ENCODE peak calls at places on chromosomes 11 and 22, in five cellular contexts. P is suprapubic skin, U is hepatocyte, H is fibroblast of lung, M is right lobe of liver. O is an unnamed sample.

GRCh38 chr11:66221726-66222236 is 46.7 kb upstream of the RAB1B start:
- DNase-seq in P (peak), U (no peak), H (no peak), M (peak), O (no peak)

GRCh38 chr11:91967018-91967715 is 257.5 kb upstream of the FAT3 start:
- DNase-seq in P (no peak), U (no peak), H (no peak), M (no peak), O (no peak)

GRCh38 chr11:71186861-71187260 is 65.5 kb downstream of the SHANK2 start:
- DNase-seq in P (peak), U (no peak), H (no peak), M (no peak), O (no peak)

GRCh38 chr11:96098511-96099241 is 174.8 kb upstream of the MTMR2 start:
- DNase-seq in P (no peak), U (peak), H (peak), M (no peak), O (no peak)

GRCh38 chr11:55714982-55715888 is 53.2 kb downstream of the OR4C6 start:
- DNase-seq in P (no peak), U (no peak), H (no peak), M (no peak), O (no peak)

GRCh38 chr22:27028093-27028492 is 370.7 kb downstream of the MIAT start:
- DNase-seq in P (no peak), U (no peak), H (no peak), M (no peak), O (no peak)

GRCh38 chr11:74683279-74683871 is 47.9 kb downstream of the CHRDL2 start:
- DNase-seq in P (peak), U (peak), H (no peak), M (no peak), O (no peak)

GRCh38 chr11:129814244-129814992 is 1.2 kb upstream of the TMEM45B start:
- DNase-seq in P (no peak), U (no peak), H (no peak), M (no peak), O (peak)

GRCh38 chr11:60169264-60169915 is 13.5 kb downstream of the MS4A6A start:
- DNase-seq in P (no peak), U (no peak), H (peak), M (no peak), O (no peak)

GRCh38 chr11:73376168-73376802 is at the start of gene RELT:
- DNase-seq in P (peak), U (peak), H (peak), M (peak), O (peak)

GRCh38 chr11:117876341-117877119 is at the start of gene FXYD6:
- DNase-seq in P (no peak), U (peak), H (peak), M (no peak), O (peak)

GRCh38 chr11:106276126-106276525 is 198.7 kb downstream of the AASDHPPT start:
- DNase-seq in P (no peak), U (no peak), H (peak), M (no peak), O (no peak)

GRCh38 chr11:86627776-86628455 is 44.5 kb downstream of the ME3 start:
- DNase-seq in P (no peak), U (no peak), H (no peak), M (no peak), O (no peak)

GRCh38 chr11:121606354-121606753 is 153.6 kb upstream of the SORL1-AS1 start:
- DNase-seq in P (no peak), U (no peak), H (peak), M (no peak), O (no peak)
- H3K27ac ChIP-seq in P (no peak), U (no peak), H (no peak), M (no peak), O (no peak)

DNA sequence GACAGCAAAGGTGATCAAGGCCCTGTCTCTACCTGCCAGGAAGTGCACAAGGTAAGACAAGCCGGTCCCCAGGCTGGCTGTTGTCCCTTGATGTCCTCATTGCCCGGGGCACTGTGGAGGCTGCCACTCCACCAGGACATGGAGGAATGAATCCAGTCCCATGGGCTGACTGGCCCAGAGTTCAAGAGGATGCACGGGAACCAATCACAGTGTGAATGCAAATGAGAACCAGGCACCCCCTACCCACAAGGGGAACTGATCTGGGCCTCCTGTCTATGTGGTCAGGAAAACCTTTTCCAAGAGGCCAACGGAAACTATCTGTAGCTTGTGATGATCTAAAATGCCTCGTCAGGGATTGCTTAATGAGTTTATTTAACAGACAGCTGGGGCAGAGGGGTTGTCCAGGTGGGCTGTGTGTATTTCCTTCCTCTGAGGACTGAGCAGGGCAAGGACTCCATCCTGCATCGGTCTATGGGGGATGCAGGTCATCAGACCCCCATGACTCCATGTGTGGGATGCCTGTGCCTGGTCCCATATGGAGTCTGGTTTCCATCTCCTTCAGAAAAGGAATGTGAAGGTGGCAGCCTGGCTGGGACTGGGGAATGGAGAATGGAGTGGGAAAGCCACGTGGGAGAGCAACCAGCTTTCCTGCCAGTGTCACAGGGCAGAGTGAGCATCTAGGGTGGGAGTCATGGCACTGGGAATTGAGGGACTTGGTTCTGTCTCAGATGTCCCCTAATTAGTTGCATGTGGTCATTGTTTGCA is 60.5 kb downstream of the CD82 start:
- DNase-seq in P (no peak), U (peak), H (no peak), M (no peak), O (no peak)
- H3K27ac ChIP-seq in P (no peak), U (no peak), H (no peak), M (no peak), O (no peak)

GRCh38 chr22:40001800-40002577 is 7.2 kb downstream of the FAM83F start:
- DNase-seq in P (no peak), U (no peak), H (no peak), M (no peak), O (no peak)
- H3K27ac ChIP-seq in P (peak), U (peak), H (no peak), M (no peak), O (no peak)

GRCh38 chr22:40400173-40400572 is 29.8 kb downstream of the SGSM3 start:
- DNase-seq in P (no peak), U (no peak), H (no peak), M (peak), O (peak)

GRCh38 chr22:40396882-40397281 is 26.5 kb downstream of the SGSM3 start:
- DNase-seq in P (no peak), U (peak), H (peak), M (no peak), O (no peak)

GRCh38 chr22:40399661-40400060 is 29.3 kb downstream of the SGSM3 start:
- DNase-seq in P (no peak), U (no peak), H (no peak), M (no peak), O (no peak)

GRCh38 chr22:40395607-40396006 is 25.2 kb downstream of the SGSM3 start:
- DNase-seq in P (no peak), U (no peak), H (no peak), M (no peak), O (no peak)

GRCh38 chr22:40397436-40397835 is 27.0 kb downstream of the SGSM3 start:
- DNase-seq in P (no peak), U (no peak), H (peak), M (no peak), O (no peak)
- H3K27ac ChIP-seq in P (peak), U (peak), H (peak), M (no peak), O (no peak)

GRCh38 chr11:78168539-78169477 is 19.6 kb downstream of the KCTD21 start:
- DNase-seq in P (peak), U (peak), H (peak), M (peak), O (no peak)
- H3K27ac ChIP-seq in P (peak), U (peak), H (peak), M (peak), O (no peak)

GRCh38 chr11:33933607-33934006 is 41.7 kb upstream of the LMO2 start:
- DNase-seq in P (no peak), U (peak), H (no peak), M (no peak), O (no peak)
- H3K27ac ChIP-seq in P (no peak), U (peak), H (no peak), M (no peak), O (no peak)

GRCh38 chr11:30895046-30895445 is 308.9 kb upstream of the MPPED2 start:
- DNase-seq in P (no peak), U (no peak), H (no peak), M (no peak), O (no peak)

GRCh38 chr11:30889116-30889765 is 303.1 kb upstream of the MPPED2 start:
- DNase-seq in P (no peak), U (no peak), H (peak), M (no peak), O (no peak)
- H3K27ac ChIP-seq in P (no peak), U (no peak), H (no peak), M (no peak), O (no peak)

GRCh38 chr22:39997939-39998726 is 3.4 kb downstream of the FAM83F start:
- DNase-seq in P (no peak), U (peak), H (peak), M (peak), O (no peak)

GRCh38 chr22:39997421-39997820 is 2.7 kb downstream of the FAM83F start:
- DNase-seq in P (no peak), U (no peak), H (no peak), M (no peak), O (no peak)

GRCh38 chr22:40001104-40001503 is 6.3 kb downstream of the FAM83F start:
- DNase-seq in P (no peak), U (no peak), H (no peak), M (no peak), O (no peak)

GRCh38 chr22:40000171-40000570 is 5.4 kb downstream of the FAM83F start:
- DNase-seq in P (no peak), U (no peak), H (no peak), M (no peak), O (no peak)

GRCh38 chr22:39999144-39999757 is 4.5 kb downstream of the FAM83F start:
- DNase-seq in P (no peak), U (peak), H (peak), M (no peak), O (no peak)
- H3K27ac ChIP-seq in P (no peak), U (peak), H (no peak), M (peak), O (no peak)

GRCh38 chr22:42926034-42926433 is 69.0 kb upstream of the ARFGAP3 start:
- DNase-seq in P (no peak), U (peak), H (peak), M (no peak), O (no peak)
- H3K27ac ChIP-seq in P (peak), U (peak), H (no peak), M (no peak), O (no peak)